ENCODE peak calls at places on chromosomes 12 and 14, in nine cellular contexts. S is OCI-LY7, P is GM23248, Q is HCT116, E is neural progenitor cell, B is GM23338, Z is MM.1S, M is SK-N-SH, J is PC-3. X is an unnamed sample. For H3K79me2, the result is how much of the 10 kb centered on the place peaks cover.

GRCh38 chr14:59377485-59377884 is 87.7 kb downstream of the GPR135 start:
- DNase-seq in S (no peak), P (no peak), Q (no peak), E (no peak), B (no peak), Z (no peak), M (no peak), J (no peak), X (no peak)

GRCh38 chr12:129075451-129076208 is 222.4 kb downstream of the GLT1D1 start:
- DNase-seq in S (no peak), P (no peak), Q (no peak), E (no peak), B (no peak), Z (no peak), M (no peak), J (no peak), X (no peak)

GRCh38 chr12:262113-262512 is 523 bp downstream of the SLC6A13 start:
- DNase-seq in S (no peak), P (no peak), Q (no peak), E (no peak), B (no peak), Z (no peak), M (no peak), J (no peak), X (no peak)

GRCh38 chr14:92607702-92608429 is 94.3 kb downstream of the RIN3 start:
- DNase-seq in S (no peak), P (peak), Q (no peak), E (no peak), B (no peak), Z (no peak), M (no peak), J (peak), X (no peak)

GRCh38 chr12:96419576-96420254 is 19.5 kb upstream of the CDK17 start:
- DNase-seq in S (no peak), P (no peak), Q (no peak), E (no peak), B (no peak), Z (no peak), M (no peak), J (no peak), X (no peak)

GRCh38 chr14:57871487-57872080 is 5.7 kb upstream of the SLC35F4 start:
- DNase-seq in S (peak), P (peak), Q (peak), E (peak), B (peak), Z (peak), M (peak), J (peak), X (peak)

GRCh38 chr12:33752854-33753253 is 269.4 kb upstream of the ALG10 start:
- DNase-seq in S (no peak), P (no peak), Q (no peak), E (no peak), B (peak), Z (no peak), M (no peak), J (peak), X (no peak)

GRCh38 chr14:100421756-100422470 is 98.8 kb downstream of the SLC25A47 start:
- DNase-seq in S (no peak), P (no peak), Q (no peak), E (no peak), B (no peak), Z (no peak), M (peak), J (no peak), X (no peak)

GRCh38 chr12:14482886-14483285 is 84.8 kb downstream of the PLBD1 start:
- DNase-seq in S (no peak), P (no peak), Q (no peak), E (no peak), B (no peak), Z (no peak), M (no peak), J (no peak), X (no peak)

GRCh38 chr14:35877276-35877675 is 51.1 kb downstream of the BRMS1L start:
- DNase-seq in S (no peak), P (no peak), Q (no peak), E (no peak), B (no peak), Z (no peak), M (no peak), J (peak), X (peak)

GRCh38 chr12:113727651-113728061 is 238.5 kb downstream of the RBM19 start:
- DNase-seq in S (no peak), P (peak), Q (peak), E (peak), B (no peak), Z (no peak), M (no peak), J (peak), X (no peak)

GRCh38 chr12:80320121-80320678 is 123.8 kb upstream of the PTPRQ start:
- DNase-seq in S (no peak), P (no peak), Q (no peak), E (no peak), B (peak), Z (no peak), M (no peak), J (no peak), X (no peak)

GRCh38 chr12:6635375-6635855 is 344 bp downstream of the LPAR5 start:
- DNase-seq in S (peak), P (peak), Q (no peak), E (no peak), B (no peak), Z (no peak), M (peak), J (no peak), X (no peak)

GRCh38 chr14:57866199-57866755 is 385 bp upstream of the SLC35F4 start:
- DNase-seq in S (no peak), P (no peak), Q (no peak), E (peak), B (peak), Z (no peak), M (no peak), J (no peak), X (no peak)

GRCh38 chr14:94775875-94776217 is 5.9 kb upstream of the GSC start:
- DNase-seq in S (no peak), P (peak), Q (no peak), E (no peak), B (no peak), Z (no peak), M (no peak), J (no peak), X (no peak)

DNA sequence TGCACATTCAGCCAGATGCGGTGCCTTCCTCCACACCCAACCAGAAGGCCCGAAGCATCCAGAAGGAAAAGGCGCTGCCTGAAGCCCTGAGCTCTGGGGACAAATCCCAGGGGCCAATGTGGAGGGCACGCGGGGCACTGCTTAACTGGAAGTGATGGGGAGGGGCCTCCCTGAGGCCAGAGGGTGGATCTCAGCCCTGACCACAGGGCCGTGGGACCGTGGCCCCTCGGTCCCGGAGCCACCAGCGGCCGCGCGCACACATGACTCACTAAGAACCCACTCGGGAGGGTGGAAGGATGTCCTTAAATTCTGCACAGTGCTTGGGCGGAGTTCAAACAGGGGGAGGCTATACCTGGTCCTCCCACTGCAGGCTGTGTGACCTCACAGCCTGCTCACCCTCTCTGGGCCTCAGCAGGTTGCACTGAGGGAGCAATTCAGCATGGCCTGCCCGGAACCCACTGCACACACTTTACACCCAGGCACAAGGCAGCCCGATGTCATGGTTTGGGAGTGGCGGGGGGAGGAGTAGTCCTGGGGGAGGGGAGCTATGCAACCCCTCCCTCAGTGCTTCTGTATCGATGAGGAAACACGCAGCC is 89.5 kb downstream of the RFLNA start:
- DNase-seq in S (no peak), P (no peak), Q (no peak), E (no peak), B (no peak), Z (no peak), M (no peak), J (no peak), X (no peak)
- H3K79me2 ChIP-seq in S (under half), P (half or more), Q (under half), E (under half), B (under half), Z (under half), M (half or more), J (half or more), X (under half)

GRCh38 chr12:127334924-127335644 is 931.9 kb upstream of the TMEM132C start:
- DNase-seq in S (no peak), P (no peak), Q (no peak), E (no peak), B (no peak), Z (no peak), M (no peak), J (no peak), X (no peak)
- TF ChIP-seq EZH2phosphoT487 in S (no peak), P (no peak), Q (no peak), E (no peak), B (no peak), Z (no peak), M (no peak), J (no peak), X (no peak)

DNA sequence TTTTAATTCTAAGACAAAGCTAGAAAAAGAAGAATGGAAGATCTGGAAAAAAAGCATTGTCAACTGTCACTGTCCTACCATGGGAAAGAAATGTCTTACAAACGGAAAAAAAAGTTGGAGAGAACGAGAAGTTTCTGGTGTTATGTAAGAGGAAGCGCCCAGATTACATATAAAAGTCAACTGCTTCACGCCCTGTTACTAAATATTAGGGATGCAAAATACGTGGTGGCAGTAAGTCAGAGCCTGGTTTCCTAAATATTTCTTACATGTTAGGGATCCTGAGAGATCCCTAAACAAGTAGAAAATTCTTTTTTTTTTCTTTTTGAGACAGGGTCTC is 14.4 kb upstream of the FBXL14 start:
- DNase-seq in S (peak), P (peak), Q (no peak), E (no peak), B (no peak), Z (no peak), M (no peak), J (no peak), X (no peak)
- H3K79me2 ChIP-seq in S (under half), P (half or more), Q (under half), E (under half), B (under half), Z (half or more), M (half or more), J (under half), X (under half)

GRCh38 chr12:130375888-130376287 is 38.2 kb downstream of the PIWIL1 start:
- DNase-seq in S (no peak), P (no peak), Q (no peak), E (no peak), B (no peak), Z (no peak), M (no peak), J (no peak), X (no peak)
- TF ChIP-seq EZH2phosphoT487 in S (no peak), P (no peak), Q (no peak), E (no peak), B (no peak), Z (no peak), M (no peak), J (no peak), X (no peak)

GRCh38 chr14:77741438-77741837 is 19.5 kb downstream of the SNW1 start:
- DNase-seq in S (no peak), P (no peak), Q (no peak), E (no peak), B (no peak), Z (no peak), M (no peak), J (no peak), X (no peak)

DNA sequence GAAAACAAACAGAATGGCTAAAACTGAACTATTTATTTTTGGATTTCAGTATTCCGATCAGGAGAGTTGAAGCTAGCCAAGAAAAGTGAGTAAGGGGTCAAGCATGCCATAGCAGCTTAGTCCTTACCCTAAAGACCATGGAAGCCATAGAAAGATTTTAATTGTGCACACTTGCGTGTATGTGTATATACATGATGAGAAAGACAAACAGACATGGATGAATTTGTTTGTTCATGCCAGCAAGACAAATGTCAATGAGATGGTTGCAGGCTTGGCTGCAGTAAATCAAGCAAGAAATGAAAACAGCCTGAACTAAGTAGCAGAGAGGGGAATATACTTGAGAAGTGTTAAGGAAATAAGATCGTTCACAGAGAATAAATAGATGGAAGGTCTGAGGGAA is 14.9 kb downstream of the SNW1 start:
- DNase-seq in S (no peak), P (no peak), Q (no peak), E (no peak), B (no peak), Z (no peak), M (no peak), J (no peak), X (no peak)
- H3K79me2 ChIP-seq in S (under half), P (half or more), Q (half or more), E (under half), B (under half), Z (under half), M (half or more), J (under half), X (under half)

DNA sequence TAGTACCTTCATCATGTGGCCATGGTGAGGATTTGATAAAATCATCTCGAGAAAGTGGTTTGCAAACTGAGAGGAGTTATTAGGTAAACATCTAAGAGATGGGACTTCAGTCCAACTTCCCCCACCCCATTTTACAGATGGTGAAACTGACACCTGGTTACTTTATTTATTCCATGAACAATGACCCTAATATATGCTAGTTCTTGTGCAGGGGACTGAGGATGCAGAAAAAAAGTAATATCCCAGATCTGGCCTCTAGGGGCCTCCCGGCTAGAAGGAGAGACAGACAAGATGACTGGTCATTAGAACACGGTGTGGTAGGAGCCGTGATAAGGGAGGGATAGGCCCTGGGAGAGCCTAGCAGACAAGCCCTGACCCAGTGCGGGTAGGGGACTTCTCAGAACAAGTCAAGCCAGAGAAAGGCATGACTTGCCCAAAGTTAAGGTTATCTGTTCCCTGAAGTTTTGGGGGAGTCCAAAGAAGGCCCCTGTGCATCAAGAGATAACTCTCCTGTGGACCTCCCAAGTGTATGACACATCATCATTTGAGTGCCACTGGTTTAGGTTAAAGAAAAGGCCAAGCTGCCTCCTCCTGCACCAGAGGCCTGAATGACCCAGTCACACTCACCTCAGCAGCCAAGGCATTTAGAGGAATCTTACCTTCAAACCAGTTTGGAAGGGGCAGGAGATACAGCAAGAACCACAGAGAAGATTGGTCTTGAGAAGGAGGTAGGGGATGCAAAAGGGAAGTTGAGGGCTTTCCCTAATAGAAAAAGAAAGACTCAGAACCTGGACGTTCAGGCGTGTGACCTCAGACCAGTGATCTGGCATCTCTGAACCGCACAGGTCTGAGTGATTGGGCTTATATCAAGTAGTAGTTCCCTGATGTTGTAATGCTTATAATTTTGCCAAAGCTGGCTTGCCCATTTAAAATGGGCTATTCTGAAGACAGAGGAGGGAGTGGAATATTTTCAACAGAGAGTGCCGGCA is 1.6 kb downstream of the CMKLR1 start:
- DNase-seq in S (peak), P (peak), Q (peak), E (peak), B (peak), Z (peak), M (peak), J (peak), X (peak)
- TF ChIP-seq EZH2phosphoT487 in S (no peak), P (no peak), Q (no peak), E (no peak), B (no peak), Z (no peak), M (no peak), J (no peak), X (no peak)

GRCh38 chr12:59695379-59695778 is 99.5 kb downstream of the SLC16A7 start:
- DNase-seq in S (no peak), P (peak), Q (no peak), E (no peak), B (no peak), Z (no peak), M (no peak), J (peak), X (no peak)
- H3K79me2 ChIP-seq in S (under half), P (under half), Q (under half), E (under half), B (under half), Z (under half), M (under half), J (under half), X (under half)

GRCh38 chr12:93363854-93364297 is 13.8 kb upstream of the NUDT4 start:
- DNase-seq in S (no peak), P (no peak), Q (no peak), E (no peak), B (no peak), Z (no peak), M (no peak), J (no peak), X (no peak)

GRCh38 chr12:93365616-93366015 is 12.1 kb upstream of the NUDT4 start:
- DNase-seq in S (no peak), P (no peak), Q (no peak), E (no peak), B (no peak), Z (no peak), M (no peak), J (no peak), X (no peak)

GRCh38 chr12:93358058-93358457 is 19.7 kb upstream of the NUDT4 start:
- DNase-seq in S (no peak), P (no peak), Q (no peak), E (no peak), B (no peak), Z (peak), M (no peak), J (no peak), X (no peak)

GRCh38 chr12:93358821-93359220 is 18.9 kb upstream of the NUDT4 start:
- DNase-seq in S (no peak), P (peak), Q (no peak), E (no peak), B (no peak), Z (no peak), M (no peak), J (no peak), X (no peak)

GRCh38 chr12:93361159-93361919 is 16.4 kb upstream of the NUDT4 start:
- DNase-seq in S (no peak), P (peak), Q (no peak), E (no peak), B (peak), Z (peak), M (no peak), J (no peak), X (no peak)
- TF ChIP-seq EZH2phosphoT487 in S (no peak), P (no peak), Q (no peak), E (no peak), B (no peak), Z (no peak), M (no peak), J (no peak), X (no peak)

GRCh38 chr12:76503957-76504356 is 55.6 kb downstream of the OSBPL8 start:
- DNase-seq in S (no peak), P (no peak), Q (no peak), E (no peak), B (no peak), Z (no peak), M (no peak), J (no peak), X (no peak)

GRCh38 chr12:76508128-76508661 is 51.4 kb downstream of the OSBPL8 start:
- DNase-seq in S (no peak), P (no peak), Q (no peak), E (no peak), B (no peak), Z (no peak), M (no peak), J (peak), X (no peak)

GRCh38 chr12:76505050-76505449 is 54.5 kb downstream of the OSBPL8 start:
- DNase-seq in S (no peak), P (no peak), Q (no peak), E (no peak), B (no peak), Z (no peak), M (no peak), J (no peak), X (no peak)

DNA sequence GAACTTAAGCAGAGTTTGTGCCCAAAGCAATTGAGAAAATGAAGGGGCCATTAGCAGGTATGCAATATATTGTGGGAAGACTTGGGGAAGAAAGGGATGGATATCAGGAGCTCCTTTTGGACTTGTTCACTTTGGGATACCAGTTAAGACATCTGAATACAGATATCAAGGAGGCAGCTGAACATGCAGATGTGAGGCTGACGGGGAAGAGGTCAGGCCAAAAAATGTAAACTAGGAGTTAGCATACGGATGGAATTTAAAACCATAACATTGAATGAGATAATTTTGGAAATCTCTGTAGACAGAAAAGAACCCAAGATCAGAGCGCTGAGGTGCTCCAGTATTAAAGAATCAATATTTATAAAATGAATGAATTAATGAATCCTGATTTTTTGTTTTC is 53.4 kb downstream of the OSBPL8 start:
- DNase-seq in S (no peak), P (no peak), Q (no peak), E (no peak), B (no peak), Z (no peak), M (no peak), J (no peak), X (no peak)
- H3K79me2 ChIP-seq in S (under half), P (half or more), Q (under half), E (under half), B (half or more), Z (under half), M (under half), J (under half), X (under half)

X was measured in hepatocyte.